ENCODE peak calls at places on chromosomes 2 and 18, in seven cellular contexts. F is esophagus muscularis mucosa, Z is cardiac fibroblast, P is aorta, V is psoas muscle, Y is fibroblast of lung, Q is mesendoderm. X is an unnamed sample.

GRCh38 chr18:13811993-13812392 is 12.0 kb upstream of the MC5R start:
- DNase-seq in Q (peak; percentile 58), F (no peak), Z (no peak), V (no peak), Y (no peak), P (no peak), X (no peak)

GRCh38 chr2:69798909-69799526 is 30.4 kb upstream of the GMCL1 start:
- DNase-seq in V (no peak), F (peak; percentile 80), Y (peak; percentile 53), P (no peak), Z (peak; percentile 84), Q (peak; percentile 95), X (peak; percentile 34)

GRCh38 chr2:24855022-24855622 is 61.9 kb downstream of the CENPO start:
- DNase-seq in P (no peak), Y (no peak), V (no peak), Q (no peak), F (no peak), Z (peak; percentile 7), X (no peak)

GRCh38 chr2:240765007-240765406 is 55.0 kb downstream of the KIF1A start:
- DNase-seq in Y (no peak), F (no peak), P (no peak), Z (no peak), V (no peak), Q (no peak), X (no peak)

GRCh38 chr2:136116111-136116812 is 1.7 kb downstream of the CXCR4 start:
- DNase-seq in F (no peak), V (peak; percentile 37), P (no peak), Z (peak; percentile 22), Y (no peak), Q (peak; percentile 73), X (no peak)

GRCh38 chr2:122481244-122481622 is 725.8 kb downstream of the TSN start:
- DNase-seq in Z (no peak), V (no peak), Y (no peak), P (no peak), F (no peak), Q (no peak), X (no peak)

GRCh38 chr2:20465716-20466391 is 19.0 kb downstream of the RHOB start:
- DNase-seq in Z (no peak), F (no peak), Y (no peak), P (no peak), V (no peak), Q (no peak), X (no peak)

GRCh38 chr2:45173513-45173912 is 164.3 kb upstream of the SIX2 start:
- DNase-seq in Y (peak; percentile 98), F (no peak), V (peak; percentile 32), Q (no peak), Z (peak; percentile 99), P (no peak), X (peak; percentile 97)

GRCh38 chr18:55634545-55634944 is 46.6 kb upstream of the TCF4 start:
- DNase-seq in V (no peak), Z (peak; percentile 88), Q (no peak), F (no peak), P (no peak), Y (peak; percentile 92), X (peak; percentile 85)

GRCh38 chr2:30761226-30761625 is 46.0 kb downstream of the CAPN13 start:
- DNase-seq in Z (no peak), Y (no peak), V (no peak), Q (no peak), F (no peak), P (no peak), X (no peak)

GRCh38 chr2:226408131-226408530 is 391.5 kb downstream of the IRS1 start:
- DNase-seq in F (no peak), Q (peak; percentile 25), Y (no peak), Z (no peak), P (no peak), V (no peak), X (no peak)

GRCh38 chr2:119586085-119586484 is 41.8 kb downstream of the CFAP221 start:
- DNase-seq in F (no peak), Y (no peak), P (no peak), Q (peak; percentile 10), Z (no peak), V (no peak), X (no peak)

GRCh38 chr2:74502147-74502719 is 2.8 kb upstream of the LBX2 start:
- DNase-seq in V (no peak), Q (no peak), P (no peak), Y (no peak), Z (peak; percentile 19), F (no peak), X (no peak)

GRCh38 chr2:216003876-216004275 is 9.5 kb downstream of the MREG start:
- DNase-seq in Z (no peak), Q (no peak), F (no peak), V (no peak), P (no peak), Y (no peak), X (no peak)

GRCh38 chr18:24678626-24679025 is 218.2 kb downstream of the HRH4 start:
- DNase-seq in V (no peak), Z (no peak), P (no peak), Q (no peak), F (no peak), Y (no peak), X (no peak)

GRCh38 chr2:38147333-38148121 is 71.6 kb upstream of the CYP1B1 start:
- DNase-seq in F (no peak), V (no peak), P (no peak), Z (peak; percentile 85), Y (no peak), Q (no peak), X (no peak)

GRCh38 chr2:118881490-118882129 is 34.2 kb upstream of the EN1 start:
- DNase-seq in Y (peak; percentile 24), Z (peak; percentile 49), P (no peak), Q (peak; percentile 85), F (peak; percentile 60), V (no peak), X (no peak)

GRCh38 chr2:20175267-20175666 is 49.7 kb downstream of the SDC1 start:
- DNase-seq in Z (no peak), P (no peak), V (no peak), Y (no peak), Q (no peak), F (no peak), X (no peak)

GRCh38 chr2:59892398-59892797 is 661.1 kb downstream of the BCL11A start:
- DNase-seq in Y (no peak), F (no peak), V (no peak), Q (no peak), Z (no peak), P (no peak), X (no peak)

GRCh38 chr2:67773876-67774275 is 288.9 kb downstream of the C1D start:
- DNase-seq in P (no peak), V (no peak), F (no peak), Z (no peak), Y (no peak), Q (no peak), X (no peak)

GRCh38 chr2:49224426-49225010 is 70.2 kb upstream of the FSHR start:
- DNase-seq in V (no peak), Y (no peak), F (no peak), P (no peak), Z (no peak), Q (no peak), X (no peak)

GRCh38 chr2:205885492-205886099 is 200.4 kb downstream of the INO80D start:
- DNase-seq in Q (peak; percentile 94), Z (peak; percentile 83), P (peak; percentile 95), V (peak; percentile 78), F (peak; percentile 97), Y (peak; percentile 78), X (no peak)

GRCh38 chr2:28543316-28544068 is 47.6 kb downstream of the PLB1 start:
- DNase-seq in P (no peak), Z (peak; percentile 62), Y (no peak), V (no peak), F (no peak), Q (peak; percentile 82), X (peak; percentile 49)

GRCh38 chr2:8315766-8316165 is 366.1 kb upstream of the ID2 start:
- DNase-seq in F (no peak), Y (peak; percentile 53), V (no peak), P (no peak), Z (no peak), Q (peak; percentile 87), X (no peak)

GRCh38 chr2:65625982-65626381 is 193.6 kb upstream of the SPRED2 start:
- DNase-seq in V (no peak), Y (no peak), Q (no peak), P (no peak), Z (no peak), F (no peak), X (no peak)

DNA sequence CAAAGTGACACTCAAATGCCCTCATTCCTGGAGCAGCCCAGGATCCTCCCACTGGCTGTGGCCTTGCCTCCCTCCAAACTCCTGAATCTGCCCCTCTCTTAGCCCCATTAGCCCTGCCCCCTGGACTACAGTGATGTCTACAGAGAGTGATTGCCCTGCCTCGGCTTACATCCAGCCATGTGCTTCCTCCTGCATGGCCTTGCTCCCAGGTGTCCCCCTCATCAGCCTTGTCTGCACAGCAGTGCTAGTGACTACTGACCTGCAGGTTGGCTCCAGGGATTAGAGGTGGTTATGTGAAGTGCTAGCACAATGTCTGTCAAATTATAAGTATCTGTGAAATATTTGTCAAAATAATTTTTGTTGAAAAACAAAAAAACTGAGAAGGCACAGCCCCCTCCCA is 259.1 kb upstream of the MYT1L start:
- DNase-seq in Y (no peak), Q (no peak), V (no peak), P (no peak), Z (no peak), F (peak; percentile 45), X (no peak)
- H3K4me3 ChIP-seq in Y (no peak overlapping the region), Q (no peak overlapping the region), V (no peak overlapping the region), P (no peak overlapping the region), Z (no peak overlapping the region), F (no peak overlapping the region), X (no peak overlapping the region)

GRCh38 chr2:219422944-219423534 is 4.9 kb downstream of the DES start:
- DNase-seq in Y (no peak), Z (no peak), V (peak; percentile 19), Q (no peak), F (no peak), P (no peak), X (no peak)
- H3K4me3 ChIP-seq in Y (no peak overlapping the region), Z (no peak overlapping the region), V (peak overlapping the region; percentile 93), Q (no peak overlapping the region), F (peak overlapping the region; percentile 80), P (no peak overlapping the region), X (no peak overlapping the region)

GRCh38 chr2:218892693-218893348 is 12.2 kb downstream of the WNT10A start:
- DNase-seq in F (no peak), Z (peak; percentile 41), P (peak; percentile 91), Q (peak; percentile 66), Y (peak; percentile 26), V (peak; percentile 70), X (no peak)
- H3K4me3 ChIP-seq in F (peak overlapping the region; percentile 45), Z (no peak overlapping the region), P (no peak overlapping the region), Q (no peak overlapping the region), Y (peak overlapping the region; percentile 21), V (peak overlapping the region; percentile 61), X (peak overlapping the region; percentile 30)

GRCh38 chr2:176873403-176873802 is 339.2 kb upstream of the HNRNPA3 start:
- DNase-seq in Y (peak; percentile 1), F (no peak), P (no peak), Q (peak; percentile 33), Z (no peak), V (no peak), X (no peak)

GRCh38 chr2:176876493-176877103 is 336.0 kb upstream of the HNRNPA3 start:
- DNase-seq in Z (no peak), P (no peak), Y (no peak), Q (no peak), F (no peak), V (no peak), X (no peak)

DNA sequence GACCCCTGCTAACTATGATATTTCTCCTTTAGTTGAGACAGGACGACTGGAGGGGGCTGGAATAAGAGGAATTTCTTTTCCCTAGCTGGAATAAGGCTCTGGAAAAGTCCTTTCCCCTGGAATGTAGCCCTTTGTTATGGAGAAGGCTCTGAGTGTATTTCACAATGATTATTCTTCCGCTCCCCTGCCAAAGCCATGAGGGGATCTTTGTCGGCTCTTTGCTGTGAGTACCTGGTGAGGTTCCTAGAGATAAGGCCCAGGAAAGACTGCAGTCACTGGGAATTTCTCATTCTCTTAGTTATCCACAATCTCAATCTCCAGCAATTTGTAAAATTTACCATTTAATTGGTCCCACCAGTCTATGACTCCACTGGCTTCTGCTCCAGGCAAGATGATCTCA is 340.2 kb upstream of the HNRNPA3 start:
- DNase-seq in Q (peak; percentile 94), Z (no peak), P (no peak), V (no peak), Y (no peak), F (no peak), X (no peak)
- H3K4me3 ChIP-seq in Q (no peak overlapping the region), Z (no peak overlapping the region), P (no peak overlapping the region), V (no peak overlapping the region), Y (no peak overlapping the region), F (no peak overlapping the region), X (no peak overlapping the region)

X was measured in skeletal muscle cell.